ENCODE peak calls at places on chromosomes 4 and X, in ten cellular contexts. T is fibroblast of gingiva; V is GM04503; G is endothelial cell; Y is ecto neural progenitor cell; I is activated T-cell treated with anti-CD3 and anti-CD28 coated beads, Interleukin-2, amount 50 U/mL, for 24 hours; P is activated CD4-positive, alpha-beta T cell treated with anti-CD3 and anti-CD28 coated beads for 4 hours; H is foreskin fibroblast; W is AG09319; K is T47D. B is an unnamed sample.

GRCh38 chr4:54229631-54230478 is 762 bp downstream of the PDGFRA start:
- DNase-seq in K (no peak), I (no peak), Y (no peak), P (no peak), H (no peak), T (peak), W (no peak), G (peak), V (no peak), B (peak)

GRCh38 chr4:79982587-79983327 is 90.3 kb downstream of the ANTXR2 start:
- DNase-seq in P (no peak), H (no peak), I (no peak), Y (no peak), G (no peak), V (no peak), W (peak), T (peak), K (no peak), B (peak)

GRCh38 chrX:139875831-139876230 is 57.0 kb downstream of the ATP11C start:
- DNase-seq in Y (no peak), G (no peak), V (no peak), H (no peak), P (no peak), K (no peak), W (no peak), T (no peak), I (no peak), B (peak)

GRCh38 chr4:182169987-182170386 is 73.2 kb upstream of the TENM3 start:
- DNase-seq in T (no peak), G (no peak), K (no peak), I (no peak), V (no peak), P (no peak), W (no peak), H (no peak), Y (no peak), B (no peak)

GRCh38 chrX:124540474-124540873 is 194.1 kb downstream of the SH2D1A start:
- DNase-seq in I (no peak), K (no peak), T (no peak), H (no peak), G (no peak), P (no peak), Y (no peak), V (no peak), W (no peak), B (no peak)

GRCh38 chr4:19983072-19983471 is 268.6 kb upstream of the SLIT2 start:
- DNase-seq in T (peak), K (no peak), V (peak), H (peak), W (peak), G (no peak), Y (no peak), P (no peak), I (no peak), B (peak)

GRCh38 chr4:13627185-13627605 is 330 bp downstream of the BOD1L1 start:
- DNase-seq in P (no peak), V (no peak), H (no peak), T (no peak), I (no peak), G (no peak), K (no peak), W (no peak), Y (peak), B (peak)

GRCh38 chr4:100348472-100348871 is 158.2 kb upstream of the DDIT4L start:
- DNase-seq in V (no peak), G (no peak), P (no peak), K (no peak), T (peak), H (peak), W (peak), Y (no peak), I (no peak), B (peak)

GRCh38 chr4:38678078-38678477 is 14.1 kb downstream of the KLF3 start:
- DNase-seq in P (no peak), V (peak), Y (no peak), W (peak), T (peak), K (no peak), H (peak), I (no peak), G (no peak), B (peak)

GRCh38 chr4:139014391-139015268 is 951 bp upstream of the NOCT start:
- DNase-seq in W (peak), Y (no peak), P (no peak), H (peak), I (no peak), T (peak), G (no peak), K (no peak), V (peak), B (peak)

GRCh38 chr4:54213001-54213400 is 16.1 kb upstream of the PDGFRA start:
- DNase-seq in P (no peak), H (no peak), I (no peak), G (no peak), W (no peak), K (no peak), Y (no peak), T (no peak), V (no peak), B (no peak)

GRCh38 chrX:118116308-118117068 is at the start of gene KLHL13:
- DNase-seq in K (peak), P (no peak), H (peak), V (no peak), Y (peak), T (peak), W (no peak), I (peak), G (peak), B (peak)

GRCh38 chrX:131081772-131082755 is 23.9 kb downstream of the ARHGAP36 start:
- DNase-seq in T (no peak), K (no peak), I (no peak), V (no peak), G (no peak), P (no peak), Y (no peak), H (no peak), W (no peak), B (no peak)

GRCh38 chr4:74056114-74056857 is 17.8 kb upstream of the CXCL3 start:
- DNase-seq in Y (no peak), I (no peak), P (no peak), H (no peak), K (no peak), T (no peak), G (no peak), V (no peak), W (no peak), B (peak)

GRCh38 chr4:153022233-153022632 is 86.1 kb downstream of the FHDC1 start:
- DNase-seq in I (no peak), T (no peak), W (no peak), P (no peak), Y (no peak), K (no peak), H (no peak), G (no peak), V (no peak), B (no peak)

GRCh38 chrX:12505127-12505526 is 286.1 kb upstream of the PRPS2 start:
- DNase-seq in P (no peak), G (no peak), W (no peak), V (no peak), T (no peak), K (no peak), H (no peak), Y (no peak), I (no peak), B (no peak)

GRCh38 chr4:17111959-17112659 is 213.7 kb upstream of the LDB2 start:
- DNase-seq in Y (peak), P (no peak), I (no peak), G (peak), K (no peak), V (no peak), T (no peak), W (no peak), H (no peak), B (no peak)

GRCh38 chr4:107348188-107348872 is 312.2 kb upstream of the DKK2 start:
- DNase-seq in V (no peak), I (no peak), G (no peak), Y (no peak), H (no peak), P (no peak), W (no peak), K (no peak), T (no peak), B (no peak)

GRCh38 chrX:2462780-2463179 is 38.0 kb downstream of the DHRSX start:
- DNase-seq in V (no peak), T (no peak), G (no peak), H (no peak), W (no peak), P (no peak), I (no peak), K (no peak), Y (no peak), B (no peak)

GRCh38 chr4:87133183-87133582 is 87.2 kb downstream of the KLHL8 start:
- DNase-seq in Y (no peak), T (no peak), P (no peak), I (no peak), G (no peak), V (no peak), W (no peak), H (no peak), K (no peak), B (no peak)

GRCh38 chr4:5366421-5366820 is 315.1 kb downstream of the STK32B start:
- DNase-seq in K (no peak), T (no peak), Y (no peak), H (no peak), V (peak), I (no peak), P (no peak), W (no peak), G (no peak), B (peak)

GRCh38 chr4:82797591-82798081 is 960 bp downstream of the SCD5 start:
- DNase-seq in T (peak), G (no peak), P (no peak), V (no peak), I (peak), W (no peak), H (no peak), K (no peak), Y (peak), B (peak)

B was measured in iris pigment epithelial cell.